ENCODE peak calls at places on chromosomes 13 and 19, in seven cellular contexts. One of them, this sample, is unnamed.

GRCh38 chr19:48644839-48645651 is 942 bp downstream of the CA11 start:
- DNase-seq in AG20443: peak; percentile 73
- DNase-seq in NCI-H1694 treated with DMSO at 0.1 percent for 48 hours: peak; percentile 81
- DNase-seq in HTR-8/SVneo: no peak
- DNase-seq in H54: no peak
- DNase-seq in psoas muscle: peak; percentile 73
- DNase-seq in choroid plexus epithelial cell: peak; percentile 90
- DNase-seq in this sample: peak; percentile 95

GRCh38 chr13:100491164-100491847 is 97.3 kb downstream of the GGACT start:
- DNase-seq in AG20443: peak; percentile 23
- DNase-seq in NCI-H1694 treated with DMSO at 0.1 percent for 48 hours: no peak
- DNase-seq in HTR-8/SVneo: no peak
- DNase-seq in H54: no peak
- DNase-seq in psoas muscle: peak; percentile 43
- DNase-seq in choroid plexus epithelial cell: peak; percentile 90
- DNase-seq in this sample: peak; percentile 61

GRCh38 chr13:110228936-110229904 is 77.7 kb downstream of the COL4A1 start:
- DNase-seq in AG20443: no peak
- DNase-seq in NCI-H1694 treated with DMSO at 0.1 percent for 48 hours: no peak
- DNase-seq in HTR-8/SVneo: no peak
- DNase-seq in H54: no peak
- DNase-seq in psoas muscle: no peak
- DNase-seq in choroid plexus epithelial cell: peak; percentile 71
- DNase-seq in this sample: no peak

GRCh38 chr19:17722655-17723240 is 3.5 kb downstream of the MAP1S start:
- DNase-seq in AG20443: no peak
- DNase-seq in NCI-H1694 treated with DMSO at 0.1 percent for 48 hours: no peak
- DNase-seq in HTR-8/SVneo: no peak
- DNase-seq in H54: no peak
- DNase-seq in psoas muscle: no peak
- DNase-seq in choroid plexus epithelial cell: no peak
- DNase-seq in this sample: no peak

GRCh38 chr13:57857945-57858344 is 226.4 kb downstream of the PCDH17 start:
- DNase-seq in AG20443: no peak
- DNase-seq in NCI-H1694 treated with DMSO at 0.1 percent for 48 hours: no peak
- DNase-seq in HTR-8/SVneo: no peak
- DNase-seq in H54: no peak
- DNase-seq in psoas muscle: no peak
- DNase-seq in choroid plexus epithelial cell: no peak
- DNase-seq in this sample: peak; percentile 3

GRCh38 chr19:9148687-9149086 is 8.5 kb downstream of the ZNF317 start:
- DNase-seq in AG20443: no peak
- DNase-seq in NCI-H1694 treated with DMSO at 0.1 percent for 48 hours: no peak
- DNase-seq in HTR-8/SVneo: no peak
- DNase-seq in H54: no peak
- DNase-seq in psoas muscle: no peak
- DNase-seq in choroid plexus epithelial cell: no peak
- DNase-seq in this sample: no peak

GRCh38 chr19:1072371-1073015 is 5.5 kb downstream of the ARHGAP45 start:
- DNase-seq in AG20443: no peak
- DNase-seq in NCI-H1694 treated with DMSO at 0.1 percent for 48 hours: no peak
- DNase-seq in HTR-8/SVneo: no peak
- DNase-seq in H54: no peak
- DNase-seq in psoas muscle: no peak
- DNase-seq in choroid plexus epithelial cell: no peak
- DNase-seq in this sample: no peak

GRCh38 chr19:17519967-17520366 is 8.5 kb downstream of the PGLS start:
- DNase-seq in AG20443: no peak
- DNase-seq in NCI-H1694 treated with DMSO at 0.1 percent for 48 hours: no peak
- DNase-seq in HTR-8/SVneo: no peak
- DNase-seq in H54: no peak
- DNase-seq in psoas muscle: no peak
- DNase-seq in choroid plexus epithelial cell: no peak
- DNase-seq in this sample: no peak

GRCh38 chr13:114142640-114143490 is 10.4 kb upstream of the RASA3 start:
- DNase-seq in AG20443: no peak
- DNase-seq in NCI-H1694 treated with DMSO at 0.1 percent for 48 hours: peak; percentile 73
- DNase-seq in HTR-8/SVneo: no peak
- DNase-seq in H54: no peak
- DNase-seq in psoas muscle: no peak
- DNase-seq in choroid plexus epithelial cell: no peak
- DNase-seq in this sample: no peak

This sample was measured in cerebellar cortex.